ENCODE peak calls at places on chromosomes 4 and X, in four cellular contexts. Q is astrocyte of the hippocampus, D is nucleus accumbens, U is NCI-H1694 treated with DMSO at 0.1 percent for 48 hours. X is an unnamed sample.

GRCh38 chr4:131584587-131584986 is 1564.5 kb upstream of the PCDH10 start:
- DNase-seq in Q (no peak), D (no peak), U (no peak), X (no peak)

GRCh38 chr4:101604976-101605375 is 185.6 kb upstream of the BANK1 start:
- DNase-seq in Q (peak), D (no peak), U (no peak), X (no peak)

GRCh38 chr4:38699112-38699511 is 35.1 kb downstream of the KLF3 start:
- DNase-seq in Q (no peak), D (no peak), U (no peak), X (no peak)

GRCh38 chr4:150582881-150583286 is 933 bp downstream of the MAB21L2 start:
- DNase-seq in Q (peak), D (no peak), U (no peak), X (no peak)

GRCh38 chrX:144896323-144896722 is 351.0 kb upstream of the SPANXN1 start:
- DNase-seq in Q (no peak), D (no peak), U (peak), X (peak)

GRCh38 chr4:102469806-102470205 is 31.4 kb upstream of the NFKB1 start:
- DNase-seq in Q (no peak), D (no peak), U (no peak), X (no peak)

GRCh38 chr4:3174371-3175338 is 74.3 kb upstream of the MSANTD1 start:
- DNase-seq in Q (no peak), D (no peak), U (no peak), X (no peak)

GRCh38 chr4:15198070-15198727 is 195.9 kb downstream of the CPEB2 start:
- DNase-seq in Q (peak), D (no peak), U (no peak), X (no peak)

GRCh38 chr4:48255130-48255958 is 14.3 kb downstream of the TEC start:
- DNase-seq in Q (no peak), D (no peak), U (no peak), X (no peak)

GRCh38 chrX:25721564-25721963 is 416.6 kb upstream of the MAGEB18 start:
- DNase-seq in Q (peak), D (no peak), U (peak), X (no peak)